ENCODE peak calls at places on chromosomes 4 and X, in nine cellular contexts. R is heart right ventricle; Y is AG09309; S is DMS 273 treated with DMSO at 0.1 percent for 48 hours; A is activated CD4-positive, alpha-beta T cell treated with anti-CD3 and anti-CD28 coated beads for 1 hour; D is RPMI7951; V is astrocyte; H is SK-N-DZ; I is occipital lobe. L is an unnamed sample.

GRCh38 chr4:173958445-173958844 is 325.0 kb downstream of the FBXO8 start:
- DNase-seq in A (no peak), H (no peak), I (no peak), D (no peak), S (no peak), R (no peak), V (peak; percentile 45), Y (no peak), L (no peak)

GRCh38 chr4:1039493-1040343 is 28.3 kb downstream of the FGFRL1 start:
- DNase-seq in R (no peak), Y (no peak), I (no peak), D (no peak), H (no peak), A (no peak), S (no peak), V (no peak), L (peak; percentile 47)

GRCh38 chrX:23844502-23845138 is 61.6 kb downstream of the SAT1 start:
- DNase-seq in A (no peak), S (no peak), V (peak; percentile 21), D (peak; percentile 66), Y (no peak), I (no peak), H (no peak), R (peak; percentile 6), L (no peak)

GRCh38 chr4:69194166-69194565 is 20.4 kb downstream of the UGT2B11 start:
- DNase-seq in V (no peak), A (no peak), Y (no peak), D (no peak), H (no peak), I (no peak), S (no peak), R (no peak), L (no peak)

GRCh38 chrX:43500996-43501694 is 155.0 kb upstream of the MAOA start:
- DNase-seq in Y (no peak), A (no peak), S (no peak), V (no peak), R (no peak), D (no peak), I (no peak), H (peak; percentile 6), L (no peak)

GRCh38 chr4:55853484-55854046 is at the start of gene EXOC1:
- DNase-seq in V (peak; percentile 92), S (peak; percentile 91), R (peak; percentile 99), I (peak; percentile 95), A (peak; percentile 92), Y (peak; percentile 71), H (peak; percentile 97), D (peak; percentile 95), L (peak; percentile 97)

GRCh38 chr4:89306486-89307184 is 965 bp downstream of the GPRIN3 start:
- DNase-seq in H (no peak), I (no peak), S (no peak), Y (no peak), V (no peak), D (no peak), A (no peak), R (no peak), L (no peak)

GRCh38 chr4:27397886-27398285 is 537.2 kb downstream of the STIM2 start:
- DNase-seq in Y (peak; percentile 86), A (no peak), S (no peak), H (no peak), R (no peak), I (no peak), V (peak; percentile 96), D (no peak), L (no peak)

GRCh38 chr4:37981844-37982720 is 21.9 kb downstream of the PTTG2 start:
- DNase-seq in A (no peak), I (no peak), H (no peak), Y (peak; percentile 17), D (no peak), V (peak; percentile 52), S (no peak), R (no peak), L (peak; percentile 15)

GRCh38 chr4:158873795-158874359 is 105.1 kb downstream of the FNIP2 start:
- DNase-seq in A (no peak), H (no peak), S (no peak), Y (peak; percentile 79), R (no peak), V (peak; percentile 97), I (no peak), D (peak; percentile 59), L (peak; percentile 2)

GRCh38 chr4:80202784-80203553 is 5.7 kb downstream of the PRDM8 start:
- DNase-seq in Y (no peak), H (no peak), I (no peak), D (peak; percentile 53), A (peak; percentile 39), V (no peak), R (no peak), S (no peak), L (no peak)

GRCh38 chrX:107880054-107880610 is 54.5 kb downstream of the MID2 start:
- DNase-seq in Y (no peak), I (no peak), R (no peak), D (no peak), S (no peak), V (no peak), A (no peak), H (no peak), L (no peak)

GRCh38 chr4:99087887-99088484 is 602 bp downstream of the ADH5 start:
- DNase-seq in S (no peak), R (peak; percentile 49), A (no peak), D (peak; percentile 54), H (peak; percentile 40), V (peak; percentile 63), Y (peak; percentile 71), I (peak; percentile 37), L (peak; percentile 13)

GRCh38 chr4:139266583-139267257 is 13.3 kb downstream of the MGARP start:
- DNase-seq in Y (peak; percentile 40), H (peak; percentile 68), V (peak; percentile 66), S (no peak), I (no peak), A (peak; percentile 33), D (peak; percentile 80), R (peak; percentile 74), L (peak; percentile 31)

GRCh38 chrX:143633530-143634372 is 2.1 kb downstream of the SLITRK4 start:
- DNase-seq in H (no peak), I (no peak), D (no peak), Y (no peak), R (no peak), V (no peak), S (no peak), A (no peak), L (no peak)

GRCh38 chr4:3660086-3660927 is 105.9 kb upstream of the ADRA2C start:
- DNase-seq in S (peak; percentile 8), Y (no peak), I (peak; percentile 26), V (no peak), R (no peak), D (no peak), H (no peak), A (no peak), L (no peak)

GRCh38 chr4:162163892-162164759 is at the start of gene FSTL5:
- DNase-seq in D (peak; percentile 34), R (peak; percentile 5), S (peak; percentile 89), H (peak; percentile 67), A (no peak), I (peak; percentile 69), Y (no peak), V (peak; percentile 66), L (peak; percentile 4)